ENCODE peak calls at places on chromosomes 16 and 17, in nine cellular contexts. One of them, this sample, is unnamed.

GRCh38 chr17:48728232-48729231 is at the start of gene HOXB13:
- DNase-seq in GM23338: peak; percentile 77
- DNase-seq in omental fat pad: no peak
- DNase-seq in LNCaP clone FGC: peak; percentile 92
- DNase-seq in glutamatergic neuron: peak; percentile 74
- DNase-seq in GM13976: no peak
- DNase-seq in K562: peak; percentile 56
- DNase-seq in adrenal gland: no peak
- DNase-seq in progenitor cell of endocrine pancreas: no peak
- DNase-seq in this sample: no peak

GRCh38 chr16:55498101-55498500 is 10.8 kb upstream of the LPCAT2 start:
- DNase-seq in adrenal gland: no peak
- DNase-seq in glutamatergic neuron: no peak
- DNase-seq in GM13976: peak; percentile 6
- DNase-seq in progenitor cell of endocrine pancreas: no peak
- DNase-seq in LNCaP clone FGC: no peak
- DNase-seq in omental fat pad: no peak
- DNase-seq in GM23338: no peak
- DNase-seq in K562: peak; percentile 4
- DNase-seq in this sample: no peak

GRCh38 chr17:14061666-14062560 is 7.4 kb upstream of the COX10 start:
- DNase-seq in K562: no peak
- DNase-seq in omental fat pad: no peak
- DNase-seq in GM13976: no peak
- DNase-seq in GM23338: peak; percentile 7
- DNase-seq in glutamatergic neuron: no peak
- DNase-seq in LNCaP clone FGC: peak; percentile 82
- DNase-seq in adrenal gland: peak; percentile 72
- DNase-seq in progenitor cell of endocrine pancreas: no peak
- DNase-seq in this sample: no peak

GRCh38 chr17:63191610-63192009 is 225.6 kb downstream of the TANC2 start:
- DNase-seq in omental fat pad: no peak
- DNase-seq in GM23338: no peak
- DNase-seq in progenitor cell of endocrine pancreas: no peak
- DNase-seq in K562: no peak
- DNase-seq in adrenal gland: no peak
- DNase-seq in GM13976: no peak
- DNase-seq in glutamatergic neuron: no peak
- DNase-seq in LNCaP clone FGC: no peak
- DNase-seq in this sample: no peak

GRCh38 chr16:86171329-86171728 is 272.4 kb downstream of the IRF8 start:
- DNase-seq in GM13976: no peak
- DNase-seq in glutamatergic neuron: no peak
- DNase-seq in omental fat pad: no peak
- DNase-seq in LNCaP clone FGC: no peak
- DNase-seq in progenitor cell of endocrine pancreas: no peak
- DNase-seq in adrenal gland: no peak
- DNase-seq in K562: no peak
- DNase-seq in GM23338: no peak
- DNase-seq in this sample: no peak

GRCh38 chr16:47734987-47735594 is 274.0 kb downstream of the PHKB start:
- DNase-seq in K562: no peak
- DNase-seq in adrenal gland: no peak
- DNase-seq in progenitor cell of endocrine pancreas: no peak
- DNase-seq in GM23338: no peak
- DNase-seq in glutamatergic neuron: no peak
- DNase-seq in GM13976: no peak
- DNase-seq in LNCaP clone FGC: peak; percentile 76
- DNase-seq in omental fat pad: no peak
- DNase-seq in this sample: no peak

GRCh38 chr17:65332779-65333178 is 195.6 kb downstream of the RGS9 start:
- DNase-seq in K562: no peak
- DNase-seq in GM13976: no peak
- DNase-seq in GM23338: no peak
- DNase-seq in progenitor cell of endocrine pancreas: no peak
- DNase-seq in LNCaP clone FGC: no peak
- DNase-seq in glutamatergic neuron: no peak
- DNase-seq in omental fat pad: no peak
- DNase-seq in adrenal gland: no peak
- DNase-seq in this sample: no peak

GRCh38 chr17:19305761-19306159 is 56.8 kb downstream of the B9D1 start:
- DNase-seq in GM23338: no peak
- DNase-seq in LNCaP clone FGC: no peak
- DNase-seq in adrenal gland: no peak
- DNase-seq in omental fat pad: no peak
- DNase-seq in progenitor cell of endocrine pancreas: no peak
- DNase-seq in glutamatergic neuron: no peak
- DNase-seq in GM13976: no peak
- DNase-seq in K562: no peak
- DNase-seq in this sample: no peak

GRCh38 chr16:561413-561794 is 1.2 kb downstream of the PRR35 start:
- DNase-seq in progenitor cell of endocrine pancreas: no peak
- DNase-seq in glutamatergic neuron: no peak
- DNase-seq in omental fat pad: no peak
- DNase-seq in LNCaP clone FGC: no peak
- DNase-seq in GM13976: no peak
- DNase-seq in K562: no peak
- DNase-seq in adrenal gland: no peak
- DNase-seq in GM23338: no peak
- DNase-seq in this sample: no peak

GRCh38 chr17:76164331-76164730 is 23.3 kb upstream of the FOXJ1 start:
- DNase-seq in adrenal gland: no peak
- DNase-seq in GM23338: peak; percentile 38
- DNase-seq in LNCaP clone FGC: no peak
- DNase-seq in glutamatergic neuron: no peak
- DNase-seq in progenitor cell of endocrine pancreas: no peak
- DNase-seq in omental fat pad: no peak
- DNase-seq in K562: no peak
- DNase-seq in GM13976: no peak
- DNase-seq in this sample: no peak

GRCh38 chr16:22734313-22734869 is 79.6 kb upstream of the HS3ST2 start:
- DNase-seq in omental fat pad: no peak
- DNase-seq in K562: no peak
- DNase-seq in LNCaP clone FGC: peak; percentile 56
- DNase-seq in glutamatergic neuron: peak; percentile 36
- DNase-seq in GM23338: no peak
- DNase-seq in adrenal gland: no peak
- DNase-seq in progenitor cell of endocrine pancreas: no peak
- DNase-seq in GM13976: no peak
- DNase-seq in this sample: no peak

GRCh38 chr16:85963746-85964370 is 64.9 kb downstream of the IRF8 start:
- DNase-seq in GM23338: no peak
- DNase-seq in adrenal gland: no peak
- DNase-seq in LNCaP clone FGC: no peak
- DNase-seq in K562: no peak
- DNase-seq in progenitor cell of endocrine pancreas: no peak
- DNase-seq in glutamatergic neuron: no peak
- DNase-seq in GM13976: no peak
- DNase-seq in omental fat pad: no peak
- DNase-seq in this sample: no peak

GRCh38 chr16:22088642-22089041 is 3.7 kb upstream of the VWA3A start:
- DNase-seq in LNCaP clone FGC: no peak
- DNase-seq in K562: no peak
- DNase-seq in omental fat pad: no peak
- DNase-seq in adrenal gland: no peak
- DNase-seq in glutamatergic neuron: no peak
- DNase-seq in GM13976: no peak
- DNase-seq in progenitor cell of endocrine pancreas: no peak
- DNase-seq in GM23338: no peak
- DNase-seq in this sample: no peak

GRCh38 chr17:78133971-78134898 is 3.7 kb downstream of the TMC8 start:
- DNase-seq in LNCaP clone FGC: no peak
- DNase-seq in progenitor cell of endocrine pancreas: peak; percentile 39
- DNase-seq in adrenal gland: no peak
- DNase-seq in GM13976: no peak
- DNase-seq in omental fat pad: no peak
- DNase-seq in glutamatergic neuron: peak; percentile 65
- DNase-seq in GM23338: peak; percentile 93
- DNase-seq in K562: peak; percentile 52
- DNase-seq in this sample: peak; percentile 40

GRCh38 chr16:46843898-46844642 is 13.1 kb upstream of the C16orf87 start:
- DNase-seq in K562: no peak
- DNase-seq in adrenal gland: no peak
- DNase-seq in GM13976: no peak
- DNase-seq in GM23338: peak; percentile 19
- DNase-seq in progenitor cell of endocrine pancreas: no peak
- DNase-seq in omental fat pad: no peak
- DNase-seq in LNCaP clone FGC: no peak
- DNase-seq in glutamatergic neuron: no peak
- DNase-seq in this sample: no peak

GRCh38 chr17:65181237-65182061 is 44.3 kb downstream of the RGS9 start:
- DNase-seq in LNCaP clone FGC: no peak
- DNase-seq in glutamatergic neuron: no peak
- DNase-seq in GM13976: peak; percentile 79
- DNase-seq in omental fat pad: no peak
- DNase-seq in adrenal gland: no peak
- DNase-seq in progenitor cell of endocrine pancreas: no peak
- DNase-seq in GM23338: no peak
- DNase-seq in K562: no peak
- DNase-seq in this sample: no peak

GRCh38 chr17:10844667-10845387 is 6.9 kb upstream of the PIRT start:
- DNase-seq in GM13976: peak; percentile 87
- DNase-seq in progenitor cell of endocrine pancreas: peak; percentile 65
- DNase-seq in omental fat pad: peak; percentile 47
- DNase-seq in adrenal gland: peak; percentile 80
- DNase-seq in LNCaP clone FGC: no peak
- DNase-seq in GM23338: peak; percentile 87
- DNase-seq in K562: peak; percentile 82
- DNase-seq in glutamatergic neuron: peak; percentile 77
- DNase-seq in this sample: peak; percentile 64

GRCh38 chr17:63317166-63317845 is 128.8 kb downstream of the CYB561 start:
- DNase-seq in GM13976: no peak
- DNase-seq in LNCaP clone FGC: no peak
- DNase-seq in omental fat pad: no peak
- DNase-seq in K562: no peak
- DNase-seq in progenitor cell of endocrine pancreas: no peak
- DNase-seq in adrenal gland: no peak
- DNase-seq in glutamatergic neuron: no peak
- DNase-seq in GM23338: no peak
- DNase-seq in this sample: no peak

GRCh38 chr16:62137991-62138390 is 101.8 kb upstream of the CDH8 start:
- DNase-seq in adrenal gland: no peak
- DNase-seq in GM13976: no peak
- DNase-seq in omental fat pad: no peak
- DNase-seq in progenitor cell of endocrine pancreas: no peak
- DNase-seq in K562: no peak
- DNase-seq in glutamatergic neuron: no peak
- DNase-seq in GM23338: no peak
- DNase-seq in LNCaP clone FGC: no peak
- DNase-seq in this sample: no peak

GRCh38 chr17:8799001-8799850 is at the start of gene MFSD6L:
- DNase-seq in K562: no peak
- DNase-seq in GM13976: no peak
- DNase-seq in GM23338: peak; percentile 91
- DNase-seq in progenitor cell of endocrine pancreas: peak; percentile 66
- DNase-seq in LNCaP clone FGC: peak; percentile 25
- DNase-seq in adrenal gland: no peak
- DNase-seq in glutamatergic neuron: no peak
- DNase-seq in omental fat pad: no peak
- DNase-seq in this sample: no peak
- TF ChIP-seq CTCF in K562: no peak
- TF ChIP-seq CTCF in GM13976: no peak
- TF ChIP-seq CTCF in GM23338: peak; percentile 66
- TF ChIP-seq CTCF in progenitor cell of endocrine pancreas: peak; percentile 44
- TF ChIP-seq CTCF in LNCaP clone FGC: peak; percentile 43
- TF ChIP-seq CTCF in adrenal gland: no peak
- TF ChIP-seq CTCF in glutamatergic neuron: no peak
- TF ChIP-seq CTCF in omental fat pad: no peak
- TF ChIP-seq CTCF in this sample: no peak

DNA sequence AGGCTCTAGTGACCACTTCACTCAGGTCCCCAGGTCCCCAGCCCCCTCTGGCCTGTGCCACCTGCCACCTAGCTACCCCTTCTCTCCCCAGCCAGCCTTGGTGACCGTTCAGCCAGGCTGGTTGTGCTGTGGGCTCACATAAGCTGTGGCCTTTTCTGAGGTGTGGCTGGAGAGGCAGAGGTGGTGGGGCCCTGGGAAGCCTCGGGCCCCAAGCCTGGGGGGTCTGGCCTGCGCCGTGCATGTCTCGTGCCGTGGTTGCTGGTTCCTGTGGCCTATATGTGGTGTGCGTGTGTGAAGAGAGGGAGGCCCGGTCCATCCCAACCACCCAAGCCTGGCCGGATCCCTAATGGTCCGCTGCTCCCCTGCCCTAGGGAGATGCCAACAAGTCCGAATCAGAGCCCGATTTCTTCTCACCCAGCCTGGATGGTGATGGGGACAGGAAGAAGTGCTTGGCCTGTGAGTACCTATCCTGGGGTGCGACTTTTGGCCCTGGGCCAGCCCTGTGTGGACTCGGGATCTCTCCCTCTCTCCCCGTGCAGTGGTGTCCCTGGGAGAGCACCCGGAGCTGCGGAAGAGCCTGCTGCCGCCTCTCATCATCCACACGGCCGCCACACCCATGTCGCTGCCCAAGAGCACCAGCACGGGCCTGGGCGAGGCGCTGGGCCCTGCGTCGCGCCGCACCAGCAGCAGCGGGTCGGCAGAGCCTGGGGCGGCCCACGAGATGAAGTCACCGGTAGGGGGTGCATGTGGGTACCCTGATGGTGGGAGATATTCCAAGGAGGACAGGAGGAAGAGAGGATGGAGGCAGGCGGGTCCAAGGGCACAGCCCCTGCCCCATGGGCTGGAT is 35.9 kb downstream of the CACNA1G start:
- DNase-seq in GM23338: peak; percentile 91
- DNase-seq in LNCaP clone FGC: no peak
- DNase-seq in GM13976: no peak
- DNase-seq in adrenal gland: no peak
- DNase-seq in K562: peak; percentile 69
- DNase-seq in glutamatergic neuron: peak; percentile 71
- DNase-seq in progenitor cell of endocrine pancreas: no peak
- DNase-seq in omental fat pad: no peak
- DNase-seq in this sample: peak; percentile 40
- TF ChIP-seq CTCF in GM23338: peak; percentile 81
- TF ChIP-seq CTCF in LNCaP clone FGC: no peak
- TF ChIP-seq CTCF in GM13976: no peak
- TF ChIP-seq CTCF in adrenal gland: no peak
- TF ChIP-seq CTCF in K562: peak; percentile 66
- TF ChIP-seq CTCF in glutamatergic neuron: peak; percentile 66
- TF ChIP-seq CTCF in progenitor cell of endocrine pancreas: peak; percentile 50
- TF ChIP-seq CTCF in omental fat pad: no peak
- TF ChIP-seq CTCF in this sample: peak; percentile 45

GRCh38 chr16:49801290-49801689 is 54.6 kb downstream of the ZNF423 start:
- DNase-seq in omental fat pad: no peak
- DNase-seq in LNCaP clone FGC: no peak
- DNase-seq in GM13976: no peak
- DNase-seq in GM23338: no peak
- DNase-seq in progenitor cell of endocrine pancreas: no peak
- DNase-seq in K562: no peak
- DNase-seq in glutamatergic neuron: no peak
- DNase-seq in adrenal gland: no peak
- DNase-seq in this sample: no peak
- TF ChIP-seq CTCF in omental fat pad: no peak
- TF ChIP-seq CTCF in LNCaP clone FGC: no peak
- TF ChIP-seq CTCF in GM13976: no peak
- TF ChIP-seq CTCF in GM23338: peak; percentile 29
- TF ChIP-seq CTCF in progenitor cell of endocrine pancreas: no peak
- TF ChIP-seq CTCF in K562: peak; percentile 5
- TF ChIP-seq CTCF in glutamatergic neuron: no peak
- TF ChIP-seq CTCF in adrenal gland: no peak
- TF ChIP-seq CTCF in this sample: no peak

DNA sequence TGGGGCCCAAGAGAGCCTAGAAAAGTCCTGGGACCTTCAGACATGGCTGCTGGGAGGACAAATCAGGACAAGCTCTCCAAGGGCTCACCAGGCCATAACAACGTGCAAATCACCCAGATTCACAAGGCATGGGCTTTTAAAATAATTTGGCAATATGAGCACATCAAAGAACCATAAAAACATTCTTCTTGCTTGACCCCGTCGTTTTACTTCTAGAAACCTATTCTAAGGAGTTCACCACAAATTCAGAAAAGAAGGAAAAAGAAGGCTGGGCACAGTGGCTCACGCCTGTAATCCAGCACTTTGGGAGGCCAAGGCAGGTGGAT is 12.1 kb upstream of the MT3 start:
- DNase-seq in K562: no peak
- DNase-seq in LNCaP clone FGC: no peak
- DNase-seq in GM23338: no peak
- DNase-seq in GM13976: no peak
- DNase-seq in adrenal gland: no peak
- DNase-seq in glutamatergic neuron: no peak
- DNase-seq in omental fat pad: no peak
- DNase-seq in progenitor cell of endocrine pancreas: no peak
- DNase-seq in this sample: no peak
- TF ChIP-seq CTCF in K562: no peak
- TF ChIP-seq CTCF in LNCaP clone FGC: no peak
- TF ChIP-seq CTCF in GM23338: no peak
- TF ChIP-seq CTCF in GM13976: no peak
- TF ChIP-seq CTCF in adrenal gland: no peak
- TF ChIP-seq CTCF in glutamatergic neuron: no peak
- TF ChIP-seq CTCF in omental fat pad: no peak
- TF ChIP-seq CTCF in progenitor cell of endocrine pancreas: no peak
- TF ChIP-seq CTCF in this sample: no peak

This sample was measured in neural crest cell.